ENCODE peak calls at places on chromosome 10, in ten cellular contexts. K, B, F, J, D, G, N, Y, R and C are unnamed samples.

GRCh38 chr10:46525177-46525823 is 31.2 kb downstream of the GPRIN2 start:
- DNase-seq in G (no peak), F (peak; percentile 4), D (no peak), K (no peak), B (no peak), N (peak; percentile 96), R (no peak), Y (peak; percentile 76), J (peak; percentile 57), C (no peak)

GRCh38 chr10:103451871-103452713 is at the start of gene CALHM2:
- DNase-seq in J (peak; percentile 84), Y (peak; percentile 47), N (peak; percentile 31), F (peak; percentile 51), G (peak; percentile 67), D (peak; percentile 80), R (peak; percentile 40), K (peak; percentile 92), B (no peak), C (no peak)

GRCh38 chr10:17113889-17114288 is 15.7 kb downstream of the CUBN start:
- DNase-seq in B (no peak), J (peak; percentile 67), F (peak; percentile 41), K (no peak), Y (peak; percentile 86), G (no peak), D (peak; percentile 19), R (peak; percentile 23), N (no peak), C (no peak)

GRCh38 chr10:131829156-131829930 is 71.5 kb upstream of the PPP2R2D start:
- DNase-seq in G (peak; percentile 29), F (no peak), Y (no peak), B (peak; percentile 27), R (no peak), N (no peak), J (no peak), K (peak; percentile 58), D (no peak), C (no peak)

GRCh38 chr10:70475661-70476060 is 2.9 kb upstream of the PALD1 start:
- DNase-seq in Y (no peak), D (no peak), N (peak; percentile 28), R (no peak), K (no peak), G (no peak), J (no peak), B (no peak), F (no peak), C (peak; percentile 87)

GRCh38 chr10:100774223-100774622 is 28.8 kb downstream of the PAX2 start:
- DNase-seq in J (no peak), Y (no peak), K (peak; percentile 49), N (no peak), D (no peak), F (no peak), G (no peak), R (no peak), B (no peak), C (no peak)

GRCh38 chr10:133127291-133128125 is 32.5 kb upstream of the KNDC1 start:
- DNase-seq in D (peak; percentile 9), N (peak; percentile 54), G (no peak), B (peak; percentile 16), F (no peak), R (no peak), K (peak; percentile 64), J (no peak), Y (no peak), C (no peak)

GRCh38 chr10:26438534-26439269 is 561 bp downstream of the APBB1IP start:
- DNase-seq in J (peak; percentile 63), N (no peak), D (peak; percentile 34), G (peak; percentile 74), K (peak; percentile 94), B (peak; percentile 83), R (peak; percentile 33), Y (no peak), F (no peak), C (no peak)

GRCh38 chr10:79131730-79132644 is 63.2 kb downstream of the ZMIZ1 start:
- DNase-seq in J (no peak), K (no peak), N (no peak), F (no peak), Y (no peak), R (no peak), B (no peak), G (no peak), D (no peak), C (no peak)

GRCh38 chr10:79128923-79129305 is 60.1 kb downstream of the ZMIZ1 start:
- DNase-seq in R (peak; percentile 20), J (no peak), G (no peak), F (no peak), Y (no peak), D (no peak), K (no peak), B (no peak), N (no peak), C (no peak)

GRCh38 chr10:79130846-79131245 is 62.1 kb downstream of the ZMIZ1 start:
- DNase-seq in N (no peak), J (no peak), Y (no peak), B (no peak), D (no peak), K (no peak), F (no peak), G (no peak), R (no peak), C (no peak)

GRCh38 chr10:79129361-79129997 is 60.7 kb downstream of the ZMIZ1 start:
- DNase-seq in J (no peak), D (no peak), B (no peak), R (no peak), Y (peak; percentile 58), G (no peak), N (no peak), K (no peak), F (no peak), C (no peak)

DNA sequence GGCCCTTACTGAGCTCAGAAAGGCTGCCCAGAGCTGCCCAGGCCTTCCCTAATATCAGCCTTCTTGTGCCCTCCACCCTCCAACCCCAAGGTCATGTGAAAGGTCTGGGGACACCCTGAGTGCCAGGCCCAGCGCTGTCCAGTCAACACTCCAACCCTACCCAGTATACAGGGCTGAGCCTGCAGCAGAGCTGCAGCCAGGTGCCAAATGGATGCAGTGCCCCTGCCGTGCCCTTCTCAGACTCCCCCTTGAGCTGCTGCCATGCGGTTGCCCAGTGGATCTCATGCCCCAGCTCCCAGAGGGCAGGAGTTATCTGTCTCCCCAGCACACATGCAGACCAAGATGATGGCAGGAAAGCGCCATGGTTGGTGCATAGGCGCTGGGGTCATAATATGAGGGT is 61.5 kb downstream of the ZMIZ1 start:
- DNase-seq in R (no peak), G (no peak), B (no peak), K (no peak), F (no peak), N (no peak), J (no peak), D (no peak), Y (no peak), C (no peak)
- H3K27ac ChIP-seq in R (no peak overlapping the region), G (no peak overlapping the region), B (no peak overlapping the region), K (peak overlapping the region; percentile 65), F (no peak overlapping the region), N (peak overlapping the region; percentile 84), J (no peak overlapping the region), D (peak overlapping the region; percentile 99), Y (no peak overlapping the region), C (no peak overlapping the region)

GRCh38 chr10:116989439-116989838 is 15.5 kb downstream of the SHTN1 start:
- DNase-seq in B (no peak), K (no peak), J (no peak), F (no peak), G (no peak), D (no peak), R (no peak), N (no peak), Y (no peak), C (no peak)
- H3K27ac ChIP-seq in B (no peak overlapping the region), K (no peak overlapping the region), J (no peak overlapping the region), F (no peak overlapping the region), G (no peak overlapping the region), D (no peak overlapping the region), R (no peak overlapping the region), N (no peak overlapping the region), Y (no peak overlapping the region), C (no peak overlapping the region)

GRCh38 chr10:126580873-126581647 is 89.4 kb downstream of the C10orf90 start:
- DNase-seq in J (no peak), K (no peak), F (no peak), R (no peak), N (no peak), D (no peak), B (no peak), Y (no peak), G (no peak), C (no peak)
- H3K27ac ChIP-seq in J (no peak overlapping the region), K (no peak overlapping the region), F (no peak overlapping the region), R (no peak overlapping the region), N (no peak overlapping the region), D (no peak overlapping the region), B (no peak overlapping the region), Y (no peak overlapping the region), G (no peak overlapping the region), C (no peak overlapping the region)

GRCh38 chr10:71747808-71748523 is 25.4 kb downstream of the VSIR start:
- DNase-seq in Y (no peak), J (no peak), N (no peak), G (no peak), B (peak; percentile 52), D (peak; percentile 47), F (no peak), R (no peak), K (peak; percentile 88), C (no peak)
- H3K27ac ChIP-seq in Y (no peak overlapping the region), J (peak overlapping the region; percentile 32), N (no peak overlapping the region), G (peak overlapping the region; percentile 75), B (peak overlapping the region; percentile 72), D (peak overlapping the region; percentile 87), F (peak overlapping the region; percentile 79), R (peak overlapping the region; percentile 79), K (peak overlapping the region; percentile 90), C (peak overlapping the region; percentile 13)

GRCh38 chr10:13741438-13741837 is 154.7 kb downstream of the PRPF18 start:
- DNase-seq in G (no peak), R (no peak), D (no peak), Y (no peak), F (no peak), N (no peak), B (no peak), K (no peak), J (peak; percentile 35), C (no peak)
- H3K27ac ChIP-seq in G (no peak overlapping the region), R (no peak overlapping the region), D (no peak overlapping the region), Y (no peak overlapping the region), F (no peak overlapping the region), N (no peak overlapping the region), B (no peak overlapping the region), K (no peak overlapping the region), J (no peak overlapping the region), C (no peak overlapping the region)